ENCODE peak calls at places on chromosomes 13 and 19, in seven cellular contexts. One of them, this sample, is unnamed.

GRCh38 chr13:47087841-47088240 is 191.0 kb upstream of the HTR2A start:
- DNase-seq in MCF 10A: no peak
- DNase-seq in neural crest cell: no peak
- DNase-seq in iPS-NIHi11: no peak
- DNase-seq in effector memory CD8-positive, alpha-beta T cell: no peak
- DNase-seq in A172: peak
- DNase-seq in stimulated activated CD4-positive, alpha-beta T cell treated with anti-CD3 and anti-CD28 coated beads, Interleukin-2, amount 100 ng/mL, for 48 hours: no peak
- DNase-seq in this sample: no peak

GRCh38 chr13:79245937-79246574 is 160.0 kb downstream of the RBM26 start:
- DNase-seq in MCF 10A: peak
- DNase-seq in neural crest cell: no peak
- DNase-seq in iPS-NIHi11: no peak
- DNase-seq in effector memory CD8-positive, alpha-beta T cell: no peak
- DNase-seq in A172: peak
- DNase-seq in stimulated activated CD4-positive, alpha-beta T cell treated with anti-CD3 and anti-CD28 coated beads, Interleukin-2, amount 100 ng/mL, for 48 hours: no peak
- DNase-seq in this sample: no peak

GRCh38 chr19:42099336-42099925 is 23.5 kb downstream of the ZNF574 start:
- DNase-seq in MCF 10A: no peak
- DNase-seq in neural crest cell: no peak
- DNase-seq in iPS-NIHi11: no peak
- DNase-seq in effector memory CD8-positive, alpha-beta T cell: no peak
- DNase-seq in A172: no peak
- DNase-seq in stimulated activated CD4-positive, alpha-beta T cell treated with anti-CD3 and anti-CD28 coated beads, Interleukin-2, amount 100 ng/mL, for 48 hours: no peak
- DNase-seq in this sample: no peak

GRCh38 chr13:21014666-21015170 is 46.7 kb downstream of the LATS2 start:
- DNase-seq in MCF 10A: peak
- DNase-seq in neural crest cell: no peak
- DNase-seq in iPS-NIHi11: no peak
- DNase-seq in effector memory CD8-positive, alpha-beta T cell: no peak
- DNase-seq in A172: peak
- DNase-seq in stimulated activated CD4-positive, alpha-beta T cell treated with anti-CD3 and anti-CD28 coated beads, Interleukin-2, amount 100 ng/mL, for 48 hours: no peak
- DNase-seq in this sample: peak

GRCh38 chr19:53555352-53555751 is 17.4 kb downstream of the ZNF331 start:
- DNase-seq in MCF 10A: no peak
- DNase-seq in neural crest cell: no peak
- DNase-seq in iPS-NIHi11: no peak
- DNase-seq in effector memory CD8-positive, alpha-beta T cell: no peak
- DNase-seq in A172: no peak
- DNase-seq in stimulated activated CD4-positive, alpha-beta T cell treated with anti-CD3 and anti-CD28 coated beads, Interleukin-2, amount 100 ng/mL, for 48 hours: no peak
- DNase-seq in this sample: no peak

GRCh38 chr19:13692096-13692495 is 72.2 kb upstream of the MRI1 start:
- DNase-seq in MCF 10A: peak
- DNase-seq in neural crest cell: no peak
- DNase-seq in iPS-NIHi11: no peak
- DNase-seq in effector memory CD8-positive, alpha-beta T cell: no peak
- DNase-seq in A172: peak
- DNase-seq in stimulated activated CD4-positive, alpha-beta T cell treated with anti-CD3 and anti-CD28 coated beads, Interleukin-2, amount 100 ng/mL, for 48 hours: no peak
- DNase-seq in this sample: no peak

GRCh38 chr19:17948474-17948966 is 15.7 kb downstream of the CCDC124 start:
- DNase-seq in MCF 10A: no peak
- DNase-seq in neural crest cell: no peak
- DNase-seq in iPS-NIHi11: peak
- DNase-seq in effector memory CD8-positive, alpha-beta T cell: no peak
- DNase-seq in A172: no peak
- DNase-seq in stimulated activated CD4-positive, alpha-beta T cell treated with anti-CD3 and anti-CD28 coated beads, Interleukin-2, amount 100 ng/mL, for 48 hours: no peak
- DNase-seq in this sample: no peak

GRCh38 chr13:105139380-105140285 is 1395.8 kb downstream of the EFNB2 start:
- DNase-seq in MCF 10A: no peak
- DNase-seq in neural crest cell: no peak
- DNase-seq in iPS-NIHi11: no peak
- DNase-seq in effector memory CD8-positive, alpha-beta T cell: peak
- DNase-seq in A172: peak
- DNase-seq in stimulated activated CD4-positive, alpha-beta T cell treated with anti-CD3 and anti-CD28 coated beads, Interleukin-2, amount 100 ng/mL, for 48 hours: peak
- DNase-seq in this sample: peak

GRCh38 chr13:110570886-110571285 is 9.4 kb upstream of the RAB20 start:
- DNase-seq in MCF 10A: no peak
- DNase-seq in neural crest cell: no peak
- DNase-seq in iPS-NIHi11: no peak
- DNase-seq in effector memory CD8-positive, alpha-beta T cell: no peak
- DNase-seq in A172: no peak
- DNase-seq in stimulated activated CD4-positive, alpha-beta T cell treated with anti-CD3 and anti-CD28 coated beads, Interleukin-2, amount 100 ng/mL, for 48 hours: no peak
- DNase-seq in this sample: no peak

GRCh38 chr19:30649934-30650614 is 277.9 kb downstream of the ZNF536 start:
- DNase-seq in MCF 10A: peak
- DNase-seq in neural crest cell: peak
- DNase-seq in iPS-NIHi11: peak
- DNase-seq in effector memory CD8-positive, alpha-beta T cell: no peak
- DNase-seq in A172: peak
- DNase-seq in stimulated activated CD4-positive, alpha-beta T cell treated with anti-CD3 and anti-CD28 coated beads, Interleukin-2, amount 100 ng/mL, for 48 hours: peak
- DNase-seq in this sample: no peak

GRCh38 chr13:67147257-67148218 is 82.6 kb downstream of the PCDH9 start:
- DNase-seq in MCF 10A: peak
- DNase-seq in neural crest cell: no peak
- DNase-seq in iPS-NIHi11: peak
- DNase-seq in effector memory CD8-positive, alpha-beta T cell: no peak
- DNase-seq in A172: no peak
- DNase-seq in stimulated activated CD4-positive, alpha-beta T cell treated with anti-CD3 and anti-CD28 coated beads, Interleukin-2, amount 100 ng/mL, for 48 hours: no peak
- DNase-seq in this sample: no peak

GRCh38 chr13:71659427-71659826 is 207.6 kb downstream of the DACH1 start:
- DNase-seq in MCF 10A: no peak
- DNase-seq in neural crest cell: no peak
- DNase-seq in iPS-NIHi11: no peak
- DNase-seq in effector memory CD8-positive, alpha-beta T cell: no peak
- DNase-seq in A172: no peak
- DNase-seq in stimulated activated CD4-positive, alpha-beta T cell treated with anti-CD3 and anti-CD28 coated beads, Interleukin-2, amount 100 ng/mL, for 48 hours: no peak
- DNase-seq in this sample: no peak

GRCh38 chr19:6774821-6775707 is 2.6 kb downstream of the VAV1 start:
- DNase-seq in MCF 10A: no peak
- DNase-seq in neural crest cell: no peak
- DNase-seq in iPS-NIHi11: no peak
- DNase-seq in effector memory CD8-positive, alpha-beta T cell: no peak
- DNase-seq in A172: no peak
- DNase-seq in stimulated activated CD4-positive, alpha-beta T cell treated with anti-CD3 and anti-CD28 coated beads, Interleukin-2, amount 100 ng/mL, for 48 hours: no peak
- DNase-seq in this sample: no peak

GRCh38 chr19:2491130-2491801 is 15.3 kb downstream of the GADD45B start:
- DNase-seq in MCF 10A: peak
- DNase-seq in neural crest cell: no peak
- DNase-seq in iPS-NIHi11: no peak
- DNase-seq in effector memory CD8-positive, alpha-beta T cell: no peak
- DNase-seq in A172: peak
- DNase-seq in stimulated activated CD4-positive, alpha-beta T cell treated with anti-CD3 and anti-CD28 coated beads, Interleukin-2, amount 100 ng/mL, for 48 hours: no peak
- DNase-seq in this sample: peak

GRCh38 chr13:87295636-87296035 is 375.5 kb upstream of the SLITRK5 start:
- DNase-seq in MCF 10A: no peak
- DNase-seq in neural crest cell: no peak
- DNase-seq in iPS-NIHi11: no peak
- DNase-seq in effector memory CD8-positive, alpha-beta T cell: no peak
- DNase-seq in A172: peak
- DNase-seq in stimulated activated CD4-positive, alpha-beta T cell treated with anti-CD3 and anti-CD28 coated beads, Interleukin-2, amount 100 ng/mL, for 48 hours: no peak
- DNase-seq in this sample: no peak

GRCh38 chr19:7883105-7883504 is 5.2 kb upstream of the LRRC8E start:
- DNase-seq in MCF 10A: no peak
- DNase-seq in neural crest cell: no peak
- DNase-seq in iPS-NIHi11: no peak
- DNase-seq in effector memory CD8-positive, alpha-beta T cell: no peak
- DNase-seq in A172: no peak
- DNase-seq in stimulated activated CD4-positive, alpha-beta T cell treated with anti-CD3 and anti-CD28 coated beads, Interleukin-2, amount 100 ng/mL, for 48 hours: no peak
- DNase-seq in this sample: no peak

GRCh38 chr19:46466536-46467199 is 4.7 kb downstream of the PNMA8A start:
- DNase-seq in MCF 10A: peak
- DNase-seq in neural crest cell: no peak
- DNase-seq in iPS-NIHi11: no peak
- DNase-seq in effector memory CD8-positive, alpha-beta T cell: no peak
- DNase-seq in A172: peak
- DNase-seq in stimulated activated CD4-positive, alpha-beta T cell treated with anti-CD3 and anti-CD28 coated beads, Interleukin-2, amount 100 ng/mL, for 48 hours: no peak
- DNase-seq in this sample: peak

GRCh38 chr13:34672631-34673030 is 269.4 kb upstream of the NBEA start:
- DNase-seq in MCF 10A: peak
- DNase-seq in neural crest cell: no peak
- DNase-seq in iPS-NIHi11: no peak
- DNase-seq in effector memory CD8-positive, alpha-beta T cell: no peak
- DNase-seq in A172: peak
- DNase-seq in stimulated activated CD4-positive, alpha-beta T cell treated with anti-CD3 and anti-CD28 coated beads, Interleukin-2, amount 100 ng/mL, for 48 hours: no peak
- DNase-seq in this sample: no peak

GRCh38 chr19:55857149-55857548 is 20.8 kb downstream of the NLRP4 start:
- DNase-seq in MCF 10A: no peak
- DNase-seq in neural crest cell: no peak
- DNase-seq in iPS-NIHi11: no peak
- DNase-seq in effector memory CD8-positive, alpha-beta T cell: no peak
- DNase-seq in A172: no peak
- DNase-seq in stimulated activated CD4-positive, alpha-beta T cell treated with anti-CD3 and anti-CD28 coated beads, Interleukin-2, amount 100 ng/mL, for 48 hours: no peak
- DNase-seq in this sample: no peak

GRCh38 chr19:49911381-49912145 is 14.9 kb upstream of the IL4I1 start:
- DNase-seq in MCF 10A: no peak
- DNase-seq in neural crest cell: no peak
- DNase-seq in iPS-NIHi11: no peak
- DNase-seq in effector memory CD8-positive, alpha-beta T cell: no peak
- DNase-seq in A172: no peak
- DNase-seq in stimulated activated CD4-positive, alpha-beta T cell treated with anti-CD3 and anti-CD28 coated beads, Interleukin-2, amount 100 ng/mL, for 48 hours: no peak
- DNase-seq in this sample: no peak

GRCh38 chr19:9791552-9792181 is 23.1 kb upstream of the ZNF846 start:
- DNase-seq in MCF 10A: peak
- DNase-seq in neural crest cell: peak
- DNase-seq in iPS-NIHi11: peak
- DNase-seq in effector memory CD8-positive, alpha-beta T cell: peak
- DNase-seq in A172: peak
- DNase-seq in stimulated activated CD4-positive, alpha-beta T cell treated with anti-CD3 and anti-CD28 coated beads, Interleukin-2, amount 100 ng/mL, for 48 hours: peak
- DNase-seq in this sample: peak

GRCh38 chr19:12453495-12453894 is 12.7 kb upstream of the ZNF443 start:
- DNase-seq in MCF 10A: no peak
- DNase-seq in neural crest cell: no peak
- DNase-seq in iPS-NIHi11: no peak
- DNase-seq in effector memory CD8-positive, alpha-beta T cell: no peak
- DNase-seq in A172: no peak
- DNase-seq in stimulated activated CD4-positive, alpha-beta T cell treated with anti-CD3 and anti-CD28 coated beads, Interleukin-2, amount 100 ng/mL, for 48 hours: no peak
- DNase-seq in this sample: no peak

GRCh38 chr13:21006141-21007005 is 55.0 kb downstream of the LATS2 start:
- DNase-seq in MCF 10A: no peak
- DNase-seq in neural crest cell: no peak
- DNase-seq in iPS-NIHi11: no peak
- DNase-seq in effector memory CD8-positive, alpha-beta T cell: no peak
- DNase-seq in A172: no peak
- DNase-seq in stimulated activated CD4-positive, alpha-beta T cell treated with anti-CD3 and anti-CD28 coated beads, Interleukin-2, amount 100 ng/mL, for 48 hours: no peak
- DNase-seq in this sample: no peak

GRCh38 chr19:4415352-4415751 is 12.9 kb downstream of the CHAF1A start:
- DNase-seq in MCF 10A: no peak
- DNase-seq in neural crest cell: no peak
- DNase-seq in iPS-NIHi11: peak
- DNase-seq in effector memory CD8-positive, alpha-beta T cell: no peak
- DNase-seq in A172: no peak
- DNase-seq in stimulated activated CD4-positive, alpha-beta T cell treated with anti-CD3 and anti-CD28 coated beads, Interleukin-2, amount 100 ng/mL, for 48 hours: no peak
- DNase-seq in this sample: no peak

GRCh38 chr13:76635232-76636021 is 250.8 kb downstream of the KCTD12 start:
- DNase-seq in MCF 10A: no peak
- DNase-seq in neural crest cell: no peak
- DNase-seq in iPS-NIHi11: no peak
- DNase-seq in effector memory CD8-positive, alpha-beta T cell: no peak
- DNase-seq in A172: no peak
- DNase-seq in stimulated activated CD4-positive, alpha-beta T cell treated with anti-CD3 and anti-CD28 coated beads, Interleukin-2, amount 100 ng/mL, for 48 hours: no peak
- DNase-seq in this sample: no peak